ENCODE peak calls at places on chromosome 2, in six cellular contexts. One of them, this sample, is unnamed.

GRCh38 chr2:236637691-236638569 is 68.3 kb downstream of the ACKR3 start:
- DNase-seq in AG09309: no peak
- DNase-seq in fibroblast of the aortic adventitia: peak
- DNase-seq in heart right ventricle: no peak
- DNase-seq in uterus: peak
- DNase-seq in IMR-90: peak
- DNase-seq in this sample: no peak

GRCh38 chr2:168312036-168312822 is 64.8 kb upstream of the STK39 start:
- DNase-seq in AG09309: no peak
- DNase-seq in fibroblast of the aortic adventitia: no peak
- DNase-seq in heart right ventricle: no peak
- DNase-seq in uterus: no peak
- DNase-seq in IMR-90: no peak
- DNase-seq in this sample: no peak

GRCh38 chr2:929965-930364 is 20.7 kb upstream of the SNTG2 start:
- DNase-seq in AG09309: no peak
- DNase-seq in fibroblast of the aortic adventitia: no peak
- DNase-seq in heart right ventricle: no peak
- DNase-seq in uterus: no peak
- DNase-seq in IMR-90: no peak
- DNase-seq in this sample: no peak

GRCh38 chr2:241729868-241730267 is 4.6 kb upstream of the D2HGDH start:
- DNase-seq in AG09309: no peak
- DNase-seq in fibroblast of the aortic adventitia: no peak
- DNase-seq in heart right ventricle: no peak
- DNase-seq in uterus: no peak
- DNase-seq in IMR-90: no peak
- DNase-seq in this sample: no peak

GRCh38 chr2:239928457-239929350 is 96.4 kb downstream of the NDUFA10 start:
- DNase-seq in AG09309: no peak
- DNase-seq in fibroblast of the aortic adventitia: no peak
- DNase-seq in heart right ventricle: peak
- DNase-seq in uterus: peak
- DNase-seq in IMR-90: no peak
- DNase-seq in this sample: no peak

GRCh38 chr2:62149708-62150107 is 46.2 kb upstream of the B3GNT2 start:
- DNase-seq in AG09309: peak
- DNase-seq in fibroblast of the aortic adventitia: peak
- DNase-seq in heart right ventricle: no peak
- DNase-seq in uterus: no peak
- DNase-seq in IMR-90: peak
- DNase-seq in this sample: no peak

GRCh38 chr2:203018181-203018580 is 3.5 kb downstream of the NBEAL1 start:
- DNase-seq in AG09309: no peak
- DNase-seq in fibroblast of the aortic adventitia: peak
- DNase-seq in heart right ventricle: no peak
- DNase-seq in uterus: no peak
- DNase-seq in IMR-90: peak
- DNase-seq in this sample: peak

GRCh38 chr2:138507267-138507666 is 5.7 kb downstream of the SPOPL start:
- DNase-seq in AG09309: no peak
- DNase-seq in fibroblast of the aortic adventitia: no peak
- DNase-seq in heart right ventricle: no peak
- DNase-seq in uterus: no peak
- DNase-seq in IMR-90: no peak
- DNase-seq in this sample: no peak

DNA sequence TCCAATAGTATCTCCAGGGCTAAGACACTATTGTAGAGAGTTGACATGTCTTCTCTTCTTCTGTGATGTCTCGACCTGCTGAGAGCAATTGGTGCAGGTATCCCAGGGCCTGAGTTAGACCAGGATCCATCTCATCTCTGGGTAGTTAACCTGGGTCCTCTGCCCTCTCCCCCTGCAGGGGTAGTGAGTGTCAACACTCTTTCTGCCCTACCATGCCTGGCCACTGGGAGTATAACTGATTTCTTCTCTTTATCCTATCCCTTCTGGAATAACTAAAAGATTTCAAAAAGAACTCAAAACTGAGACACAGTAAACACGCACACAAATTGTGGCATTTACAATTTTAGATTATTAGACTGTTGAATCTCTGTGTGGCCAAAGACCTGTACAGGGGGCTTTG is 20.8 kb upstream of the SIX3 start:
- DNase-seq in AG09309: no peak
- DNase-seq in fibroblast of the aortic adventitia: no peak
- DNase-seq in heart right ventricle: no peak
- DNase-seq in uterus: no peak
- DNase-seq in IMR-90: no peak
- DNase-seq in this sample: no peak
- TF ChIP-seq CTCF in AG09309: no peak
- TF ChIP-seq CTCF in fibroblast of the aortic adventitia: peak
- TF ChIP-seq CTCF in heart right ventricle: no peak
- TF ChIP-seq CTCF in uterus: no peak
- TF ChIP-seq CTCF in IMR-90: no peak
- TF ChIP-seq CTCF in this sample: peak

GRCh38 chr2:10448646-10449480 is 736 bp upstream of the ODC1 start:
- DNase-seq in AG09309: peak
- DNase-seq in fibroblast of the aortic adventitia: peak
- DNase-seq in heart right ventricle: peak
- DNase-seq in uterus: peak
- DNase-seq in IMR-90: peak
- DNase-seq in this sample: no peak
- TF ChIP-seq CTCF in AG09309: no peak
- TF ChIP-seq CTCF in fibroblast of the aortic adventitia: no peak
- TF ChIP-seq CTCF in heart right ventricle: no peak
- TF ChIP-seq CTCF in uterus: peak
- TF ChIP-seq CTCF in IMR-90: peak
- TF ChIP-seq CTCF in this sample: no peak

DNA sequence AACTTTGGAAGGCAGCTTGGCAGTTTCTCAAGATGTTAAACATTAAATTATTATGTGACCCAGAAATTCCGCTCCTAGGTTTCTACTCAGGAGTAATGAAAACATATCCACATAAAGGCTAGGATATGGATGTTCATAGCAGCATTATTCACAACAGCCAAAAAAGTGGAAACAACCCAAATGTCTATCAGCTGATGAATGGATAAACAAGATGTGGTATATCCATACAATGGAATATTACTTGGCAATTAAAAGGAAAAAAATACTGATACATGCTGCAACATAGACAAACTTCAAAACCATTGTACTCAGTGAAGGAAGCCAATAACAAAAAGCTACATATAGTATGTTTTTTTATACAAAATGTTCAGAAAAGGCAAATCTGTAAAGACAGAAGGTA is 12.4 kb upstream of the FAM228A start:
- DNase-seq in AG09309: no peak
- DNase-seq in fibroblast of the aortic adventitia: no peak
- DNase-seq in heart right ventricle: no peak
- DNase-seq in uterus: no peak
- DNase-seq in IMR-90: no peak
- DNase-seq in this sample: no peak
- TF ChIP-seq CTCF in AG09309: no peak
- TF ChIP-seq CTCF in fibroblast of the aortic adventitia: no peak
- TF ChIP-seq CTCF in heart right ventricle: no peak
- TF ChIP-seq CTCF in uterus: no peak
- TF ChIP-seq CTCF in IMR-90: no peak
- TF ChIP-seq CTCF in this sample: no peak

DNA sequence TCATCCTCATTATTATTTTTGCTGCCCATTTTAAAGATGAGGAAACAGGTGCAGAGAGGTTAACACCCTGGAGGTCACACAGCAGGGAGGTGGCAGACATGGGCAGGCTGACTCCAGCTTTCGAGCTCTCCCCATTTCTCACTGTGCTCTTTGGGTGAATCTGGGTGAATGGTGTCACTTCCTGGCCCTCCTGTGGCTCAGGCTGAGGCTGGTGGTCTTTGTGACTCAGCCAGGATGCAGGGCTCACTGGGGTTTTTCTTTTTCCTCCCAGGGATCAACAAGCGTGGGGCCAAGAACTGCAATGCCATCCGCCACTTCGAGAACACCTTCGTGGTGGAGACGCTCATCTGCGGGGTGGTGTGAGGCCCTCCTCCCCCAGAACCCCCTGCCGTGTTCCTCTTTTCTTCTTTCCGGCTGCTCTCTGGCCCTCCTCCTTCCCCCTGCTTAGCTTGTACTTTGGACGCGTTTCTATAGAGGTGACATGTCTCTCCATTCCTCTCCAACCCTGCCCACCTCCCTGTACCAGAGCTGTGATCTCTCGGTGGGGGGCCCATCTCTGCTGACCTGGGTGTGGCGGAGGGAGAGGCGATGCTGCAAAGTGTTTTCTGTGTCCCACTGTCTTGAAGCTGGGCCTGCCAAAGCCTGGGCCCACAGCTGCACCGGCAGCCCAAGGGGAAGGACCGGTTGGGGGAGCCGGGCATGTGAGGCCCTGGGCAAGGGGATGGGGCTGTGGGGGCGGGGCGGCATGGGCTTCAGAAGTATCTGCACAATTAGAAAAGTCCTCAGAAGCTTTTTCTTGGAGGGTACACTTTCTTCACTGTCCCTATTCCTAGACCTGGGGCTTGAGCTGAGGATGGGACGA is 13.2 kb downstream of the ITM2C start:
- DNase-seq in AG09309: no peak
- DNase-seq in fibroblast of the aortic adventitia: no peak
- DNase-seq in heart right ventricle: no peak
- DNase-seq in uterus: no peak
- DNase-seq in IMR-90: no peak
- DNase-seq in this sample: no peak
- TF ChIP-seq CTCF in AG09309: no peak
- TF ChIP-seq CTCF in fibroblast of the aortic adventitia: no peak
- TF ChIP-seq CTCF in heart right ventricle: no peak
- TF ChIP-seq CTCF in uterus: no peak
- TF ChIP-seq CTCF in IMR-90: no peak
- TF ChIP-seq CTCF in this sample: no peak

This sample was measured in retinal pigment epithelial cell.